ENCODE peak calls at places on chromosomes 2 and 18, in seven cellular contexts. D is GM20000; V is activated CD4-positive, alpha-beta T cell treated with anti-CD3 and anti-CD28 coated beads, Interleukin-2, amount 50 U/mL, for 48 hours; F is GM23338; T is hypothalamus; S is B cell; X is activated CD8-positive, alpha-beta memory T cell treated with anti-CD3 and anti-CD28 coated beads, Interleukin-2, amount 10 ng/mL, durations not matched to agents 7 days and 5 days. Z is an unnamed sample.

GRCh38 chr2:200777275-200777674 is 34.4 kb upstream of the BZW1 start:
- DNase-seq in D (no peak), V (no peak), F (no peak), T (no peak), S (no peak), X (no peak), Z (no peak)

GRCh38 chr2:114642988-114643553 is 200.6 kb downstream of the DPP10 start:
- DNase-seq in D (no peak), V (no peak), F (no peak), T (no peak), S (no peak), X (no peak), Z (no peak)

GRCh38 chr2:46850742-46851141 is 64.9 kb downstream of the MCFD2 start:
- DNase-seq in D (no peak), V (no peak), F (no peak), T (no peak), S (no peak), X (no peak), Z (no peak)

GRCh38 chr2:237482485-237482884 is 4.6 kb upstream of the MLPH start:
- DNase-seq in D (no peak), V (no peak), F (no peak), T (no peak), S (no peak), X (no peak), Z (no peak)

GRCh38 chr2:159256159-159256558 is 30.3 kb downstream of the WDSUB1 start:
- DNase-seq in D (no peak), V (no peak), F (no peak), T (no peak), S (no peak), X (no peak), Z (no peak)

GRCh38 chr2:218010116-218010837 is 7.5 kb upstream of the TNS1 start:
- DNase-seq in D (peak; percentile 79), V (peak; percentile 33), F (peak; percentile 59), T (no peak), S (peak; percentile 84), X (no peak), Z (no peak)

GRCh38 chr2:36677995-36678605 is 18.4 kb upstream of the VIT start:
- DNase-seq in D (no peak), V (no peak), F (no peak), T (no peak), S (no peak), X (no peak), Z (no peak)

GRCh38 chr2:218885981-218886447 is 5.4 kb downstream of the WNT10A start:
- DNase-seq in D (peak; percentile 85), V (no peak), F (no peak), T (no peak), S (peak; percentile 46), X (no peak), Z (no peak)

GRCh38 chr18:44767807-44768206 is 87.1 kb downstream of the SETBP1 start:
- DNase-seq in D (no peak), V (no peak), F (no peak), T (no peak), S (no peak), X (no peak), Z (no peak)

GRCh38 chr2:185475868-185476267 is 262.7 kb upstream of the FSIP2 start:
- DNase-seq in D (no peak), V (no peak), F (peak; percentile 42), T (no peak), S (no peak), X (no peak), Z (no peak)

GRCh38 chr2:241818943-241819270 is 9.9 kb downstream of the NEU4 start:
- DNase-seq in D (no peak), V (no peak), F (no peak), T (no peak), S (no peak), X (no peak), Z (no peak)

GRCh38 chr18:25350561-25351201 is 1.3 kb downstream of the ZNF521 start:
- DNase-seq in D (peak; percentile 75), V (peak; percentile 8), F (peak; percentile 44), T (peak; percentile 15), S (peak; percentile 74), X (no peak), Z (no peak)

GRCh38 chr2:177396630-177397460 is 4.3 kb downstream of the AGPS start:
- DNase-seq in D (no peak), V (no peak), F (no peak), T (no peak), S (no peak), X (no peak), Z (no peak)

GRCh38 chr2:169819106-169819505 is 5.6 kb downstream of the METTL5 start:
- DNase-seq in D (no peak), V (no peak), F (no peak), T (no peak), S (no peak), X (no peak), Z (no peak)

GRCh38 chr2:46810195-46810594 is 105.4 kb downstream of the MCFD2 start:
- DNase-seq in D (no peak), V (no peak), F (no peak), T (no peak), S (no peak), X (no peak), Z (no peak)

Z was measured in vagina.